ENCODE peak calls at places on chromosomes 5 and 9, in four cellular contexts. C is retina; Z is activated B cell treated with CpG ODN at 0.5 μM for 24 hours; P is activated T-cell treated with anti-CD3 and anti-CD28 coated beads, Interleukin-2, amount 50 U/mL, for 72 hours. B is an unnamed sample.

GRCh38 chr9:93301911-93302525 is 118.1 kb downstream of the WNK2 start:
- DNase-seq in Z (no peak), C (no peak), P (no peak), B (no peak)

GRCh38 chr5:119343766-119344165 is 12.1 kb upstream of the TNFAIP8 start:
- DNase-seq in P (peak), C (no peak), Z (no peak), B (no peak)

GRCh38 chr9:129070670-129071525 is 10.0 kb upstream of the DOLPP1 start:
- DNase-seq in C (no peak), P (no peak), Z (no peak), B (no peak)

GRCh38 chr5:14305045-14305444 is 161.9 kb downstream of the TRIO start:
- DNase-seq in Z (no peak), P (no peak), C (no peak), B (peak)

GRCh38 chr5:83277154-83277553 is 194.4 kb upstream of the VCAN start:
- DNase-seq in C (peak), P (no peak), Z (no peak), B (no peak)

GRCh38 chr9:134010774-134011173 is 14.5 kb upstream of the BRD3OS start:
- DNase-seq in Z (no peak), P (no peak), C (no peak), B (peak)

GRCh38 chr9:74721696-74722660 is 165.7 kb downstream of the TRPM6 start:
- DNase-seq in C (no peak), Z (no peak), P (no peak), B (no peak)

GRCh38 chr5:122704247-122705036 is 70.4 kb upstream of the SNX2 start:
- DNase-seq in Z (no peak), C (no peak), P (no peak), B (peak)

GRCh38 chr5:39073759-39074008 is 515 bp downstream of the RICTOR start:
- DNase-seq in Z (no peak), P (no peak), C (no peak), B (no peak)

GRCh38 chr5:158590936-158591863 is 508.5 kb downstream of the EBF1 start:
- DNase-seq in Z (no peak), P (no peak), C (peak), B (no peak)

GRCh38 chr5:16453609-16454008 is 12.0 kb downstream of the ZNF622 start:
- DNase-seq in C (no peak), P (no peak), Z (no peak), B (no peak)

GRCh38 chr5:64506567-64507321 is 929 bp downstream of the RGS7BP start:
- DNase-seq in C (peak), P (no peak), Z (no peak), B (no peak)

GRCh38 chr5:174571662-174572397 is 152.6 kb upstream of the MSX2 start:
- DNase-seq in Z (no peak), C (no peak), P (no peak), B (peak)

GRCh38 chr5:155047818-155048217 is 34.3 kb downstream of the KIF4B start:
- DNase-seq in P (no peak), C (no peak), Z (no peak), B (no peak)

GRCh38 chr5:159811712-159812111 is 104.6 kb upstream of the ADRA1B start:
- DNase-seq in Z (no peak), P (no peak), C (no peak), B (no peak)

B was measured in endothelial cell of umbilical vein.